ENCODE peak calls at places on chromosome 15, in eight cellular contexts. H, Q, E, A, C, N, G and F are unnamed samples.

GRCh38 chr15:89768071-89768500 is 8.0 kb upstream of the MESP2 start:
- DNase-seq in H (no peak), Q (no peak), E (no peak), A (no peak), C (no peak), N (no peak), G (peak; percentile 69), F (no peak)

GRCh38 chr15:29103825-29104565 is 165.6 kb downstream of the NSMCE3 start:
- DNase-seq in H (peak; percentile 70), Q (peak; percentile 92), E (peak; percentile 69), A (peak; percentile 81), C (peak; percentile 28), N (no peak), G (peak; percentile 84), F (peak; percentile 36)

GRCh38 chr15:67059127-67059553 is 6.3 kb upstream of the SMAD3 start:
- DNase-seq in H (no peak), Q (no peak), E (no peak), A (no peak), C (no peak), N (no peak), G (no peak), F (no peak)

GRCh38 chr15:34241376-34242350 is 16.8 kb downstream of the EMC4 start:
- DNase-seq in H (peak; percentile 78), Q (no peak), E (no peak), A (no peak), C (no peak), N (no peak), G (peak; percentile 70), F (no peak)

GRCh38 chr15:99343836-99344551 is 92.7 kb downstream of the LRRC28 start:
- DNase-seq in H (no peak), Q (peak; percentile 65), E (no peak), A (no peak), C (no peak), N (peak; percentile 18), G (peak; percentile 26), F (no peak)

GRCh38 chr15:78205856-78206255 is 28.5 kb downstream of the ACSBG1 start:
- DNase-seq in H (no peak), Q (peak; percentile 41), E (no peak), A (no peak), C (no peak), N (no peak), G (no peak), F (peak; percentile 2)

GRCh38 chr15:41928637-41929620 is 35.1 kb upstream of the SPTBN5 start:
- DNase-seq in H (no peak), Q (no peak), E (no peak), A (peak; percentile 45), C (no peak), N (no peak), G (no peak), F (no peak)

GRCh38 chr15:90160781-90161727 is 40.1 kb upstream of the SEMA4B start:
- DNase-seq in H (peak; percentile 74), Q (peak; percentile 55), E (no peak), A (no peak), C (no peak), N (peak; percentile 85), G (no peak), F (peak; percentile 90)

GRCh38 chr15:50192926-50193595 is 11.1 kb downstream of the SLC27A2 start:
- DNase-seq in H (peak; percentile 86), Q (no peak), E (no peak), A (no peak), C (no peak), N (no peak), G (no peak), F (no peak)

GRCh38 chr15:94080416-94080815 is 150.9 kb upstream of the MCTP2 start:
- DNase-seq in H (peak; percentile 94), Q (peak; percentile 47), E (no peak), A (no peak), C (no peak), N (no peak), G (no peak), F (no peak)

GRCh38 chr15:59347915-59348314 is 24.8 kb downstream of the MYO1E start:
- DNase-seq in H (no peak), Q (no peak), E (no peak), A (no peak), C (no peak), N (no peak), G (no peak), F (no peak)

GRCh38 chr15:84034831-84035753 is 200.5 kb upstream of the GOLGA6L4 start:
- DNase-seq in H (peak; percentile 59), Q (no peak), E (no peak), A (no peak), C (peak; percentile 1), N (peak; percentile 53), G (peak; percentile 67), F (no peak)

DNA sequence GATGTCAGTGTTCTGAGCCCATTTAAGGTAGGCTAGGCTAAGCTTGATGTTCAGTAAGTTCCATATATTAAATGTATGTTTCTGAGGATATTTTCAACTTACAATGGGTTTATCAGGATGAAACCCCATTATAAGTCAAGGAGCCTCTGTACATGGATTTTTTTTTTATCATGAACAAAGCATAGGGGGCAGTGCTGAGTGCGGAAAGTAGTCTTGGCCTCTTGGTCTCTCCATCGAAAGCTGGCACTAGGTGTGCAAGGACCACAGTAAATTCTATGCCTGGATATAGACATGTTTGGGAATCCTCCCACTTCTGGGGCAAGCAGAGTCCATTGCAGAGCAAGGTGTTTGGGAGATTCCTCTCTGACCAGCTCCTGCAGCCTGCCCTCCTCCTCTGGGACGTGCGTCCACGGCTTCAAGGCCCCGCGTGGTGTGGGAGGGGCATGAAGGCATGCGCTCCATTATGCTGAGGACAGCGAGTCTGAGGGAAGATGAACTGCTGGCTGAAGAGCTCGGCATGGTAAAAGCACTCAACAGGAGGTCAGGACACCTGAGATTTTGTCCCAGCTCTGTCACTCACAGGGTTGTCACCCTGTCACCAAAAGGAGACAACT is 122.9 kb upstream of the LIPC start:
- DNase-seq in H (no peak), Q (no peak), E (no peak), A (no peak), C (no peak), N (no peak), G (no peak), F (no peak)
- TF ChIP-seq CTCF in H (no peak), Q (peak; percentile 43), E (no peak), A (no peak), C (no peak), N (no peak), G (no peak), F (no peak)

GRCh38 chr15:37877851-37878577 is 56.4 kb upstream of the TMCO5A start:
- DNase-seq in H (peak; percentile 55), Q (no peak), E (no peak), A (no peak), C (peak; percentile 76), N (no peak), G (peak; percentile 89), F (no peak)

GRCh38 chr15:37881237-37882013 is 53.0 kb upstream of the TMCO5A start:
- DNase-seq in H (no peak), Q (no peak), E (no peak), A (no peak), C (no peak), N (no peak), G (no peak), F (no peak)

GRCh38 chr15:37880009-37880834 is 54.2 kb upstream of the TMCO5A start:
- DNase-seq in H (peak; percentile 51), Q (no peak), E (no peak), A (no peak), C (peak; percentile 63), N (peak; percentile 18), G (peak; percentile 82), F (no peak)

GRCh38 chr15:37882640-37883039 is 51.8 kb upstream of the TMCO5A start:
- DNase-seq in H (no peak), Q (no peak), E (no peak), A (no peak), C (no peak), N (no peak), G (no peak), F (no peak)

DNA sequence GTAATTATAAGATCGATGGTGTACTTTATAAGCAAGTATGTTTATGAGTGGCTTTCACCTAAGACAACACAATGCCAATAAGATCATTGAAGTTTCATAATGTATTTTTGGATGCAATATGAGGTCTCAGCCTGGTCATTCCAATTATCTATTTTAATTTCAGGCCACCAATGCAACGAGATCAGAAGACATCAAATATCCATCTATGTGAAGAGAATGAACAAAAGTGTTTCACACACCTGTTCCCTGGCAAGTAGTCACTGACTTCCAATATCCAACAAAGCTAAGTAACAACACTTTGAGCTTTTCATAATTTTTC is 53.6 kb upstream of the TMCO5A start:
- DNase-seq in H (no peak), Q (no peak), E (no peak), A (no peak), C (no peak), N (no peak), G (no peak), F (no peak)
- TF ChIP-seq CTCF in H (no peak), Q (no peak), E (no peak), A (no peak), C (no peak), N (no peak), G (no peak), F (no peak)

DNA sequence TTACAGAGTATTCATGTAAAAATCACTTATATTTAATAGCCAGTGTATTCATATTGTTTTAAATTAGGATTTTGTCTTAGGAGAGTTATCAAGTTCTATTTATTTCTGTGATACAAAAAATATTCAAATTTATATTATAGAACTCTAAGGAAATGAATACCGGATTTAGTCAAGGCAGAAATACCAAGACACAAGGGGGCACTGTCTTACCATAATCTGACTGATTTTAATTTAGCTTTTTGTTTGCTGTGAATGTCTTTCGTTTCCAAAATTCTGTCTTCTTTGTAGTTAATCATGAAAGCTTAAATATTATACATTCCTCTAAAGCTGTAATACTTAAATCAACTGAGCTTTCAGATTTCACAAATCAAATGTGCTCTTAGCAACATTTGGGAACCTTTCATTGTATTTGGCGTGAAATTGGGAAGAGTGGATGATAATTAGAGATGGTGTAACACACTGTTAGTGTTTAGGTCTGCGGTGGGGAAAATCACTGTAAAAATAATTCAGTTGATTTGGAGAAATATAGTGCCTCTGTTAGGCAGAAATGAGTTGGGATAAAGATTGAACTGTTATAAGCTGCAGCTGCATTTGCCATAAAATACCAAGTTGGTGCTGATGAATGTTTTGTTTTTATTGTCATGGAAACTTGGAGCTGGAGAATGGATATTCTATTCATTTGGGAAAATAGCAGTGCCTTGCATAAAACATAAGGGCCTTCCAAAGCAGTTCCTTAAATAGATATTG is 228.1 kb downstream of the TCF12 start:
- DNase-seq in H (peak; percentile 53), Q (no peak), E (no peak), A (no peak), C (no peak), N (peak; percentile 31), G (peak; percentile 86), F (no peak)
- TF ChIP-seq CTCF in H (peak; percentile 64), Q (peak; percentile 51), E (peak; percentile 55), A (peak; percentile 84), C (peak; percentile 47), N (peak; percentile 63), G (peak; percentile 73), F (peak; percentile 57)

DNA sequence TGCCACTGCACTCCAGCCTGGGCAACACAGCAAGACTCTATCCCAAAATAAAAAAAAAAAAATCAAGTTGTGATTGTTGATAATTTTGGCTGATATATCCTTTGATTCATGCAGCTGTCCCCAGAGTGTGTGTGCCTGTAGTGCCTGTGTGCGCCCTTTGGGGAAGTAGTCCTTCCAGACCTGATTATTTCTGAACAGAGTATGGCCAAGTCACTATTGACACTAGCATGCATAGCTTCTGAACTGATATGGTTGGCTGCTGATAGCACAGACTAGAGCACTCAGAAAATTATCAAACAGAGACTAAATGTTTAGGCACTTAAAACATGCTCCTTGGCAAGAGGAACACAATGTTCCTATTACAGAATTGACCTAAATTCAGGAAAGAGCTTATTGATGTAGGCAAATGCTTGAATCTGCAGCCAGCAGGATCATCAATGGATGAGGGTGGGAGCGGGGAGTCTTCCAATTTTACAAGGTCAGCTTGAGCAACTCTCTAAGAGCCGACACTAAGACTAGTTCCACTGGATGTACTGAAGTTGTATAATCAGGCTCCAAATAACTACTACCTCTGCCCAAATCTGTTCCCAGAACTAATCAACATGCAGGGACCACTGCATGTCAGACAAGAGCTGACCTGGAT is 17.7 kb upstream of the PTPN9 start:
- DNase-seq in H (no peak), Q (no peak), E (no peak), A (no peak), C (no peak), N (no peak), G (no peak), F (no peak)
- TF ChIP-seq CTCF in H (no peak), Q (no peak), E (no peak), A (no peak), C (no peak), N (no peak), G (no peak), F (no peak)